ENCODE peak calls at places on chromosome 6, in five cellular contexts. One of them, this sample, is unnamed.

GRCh38 chr6:42195415-42195814 is 659 bp upstream of the GUCA1B start:
- DNase-seq in neural progenitor cell: no peak
- DNase-seq in tibial nerve: no peak
- DNase-seq in IMR-90: no peak
- DNase-seq in pancreas: no peak
- DNase-seq in this sample: no peak

GRCh38 chr6:158069800-158070195 is 88.1 kb downstream of the SYNJ2 start:
- DNase-seq in neural progenitor cell: no peak
- DNase-seq in IMR-90: peak; percentile 78
- DNase-seq in tibial nerve: no peak
- DNase-seq in pancreas: no peak
- DNase-seq in this sample: no peak

GRCh38 chr6:82617648-82618047 is 254.0 kb downstream of the TPBG start:
- DNase-seq in neural progenitor cell: no peak
- DNase-seq in pancreas: no peak
- DNase-seq in IMR-90: no peak
- DNase-seq in tibial nerve: no peak
- DNase-seq in this sample: no peak

GRCh38 chr6:133333852-133334251 is 92.7 kb downstream of the EYA4 start:
- DNase-seq in IMR-90: no peak
- DNase-seq in neural progenitor cell: no peak
- DNase-seq in pancreas: no peak
- DNase-seq in tibial nerve: no peak
- DNase-seq in this sample: no peak

GRCh38 chr6:89675949-89676753 is 37.6 kb upstream of the LYRM2 start:
- DNase-seq in neural progenitor cell: no peak
- DNase-seq in pancreas: no peak
- DNase-seq in tibial nerve: no peak
- DNase-seq in IMR-90: peak; percentile 84
- DNase-seq in this sample: no peak

GRCh38 chr6:111812080-111813038 is 60.9 kb downstream of the FYN start:
- DNase-seq in IMR-90: no peak
- DNase-seq in tibial nerve: no peak
- DNase-seq in pancreas: no peak
- DNase-seq in neural progenitor cell: no peak
- DNase-seq in this sample: no peak

GRCh38 chr6:1756472-1757129 is 146.9 kb downstream of the FOXC1 start:
- DNase-seq in IMR-90: no peak
- DNase-seq in pancreas: no peak
- DNase-seq in tibial nerve: no peak
- DNase-seq in neural progenitor cell: no peak
- DNase-seq in this sample: no peak

GRCh38 chr6:33707771-33708170 is 3.7 kb downstream of the UQCC2 start:
- DNase-seq in neural progenitor cell: no peak
- DNase-seq in tibial nerve: no peak
- DNase-seq in IMR-90: no peak
- DNase-seq in pancreas: no peak
- DNase-seq in this sample: no peak

GRCh38 chr6:73134588-73134987 is 90.7 kb downstream of the KHDC1L start:
- DNase-seq in pancreas: peak; percentile 18
- DNase-seq in IMR-90: peak; percentile 34
- DNase-seq in tibial nerve: no peak
- DNase-seq in neural progenitor cell: peak; percentile 87
- DNase-seq in this sample: no peak

GRCh38 chr6:138814179-138814834 is 18.4 kb downstream of the ECT2L start:
- DNase-seq in tibial nerve: no peak
- DNase-seq in IMR-90: no peak
- DNase-seq in neural progenitor cell: no peak
- DNase-seq in pancreas: no peak
- DNase-seq in this sample: no peak

GRCh38 chr6:42520786-42521607 is 42.8 kb upstream of the UBR2 start:
- DNase-seq in IMR-90: peak; percentile 80
- DNase-seq in tibial nerve: no peak
- DNase-seq in neural progenitor cell: no peak
- DNase-seq in pancreas: no peak
- DNase-seq in this sample: no peak

GRCh38 chr6:170135461-170135820 is 155.4 kb downstream of the DLL1 start:
- DNase-seq in pancreas: no peak
- DNase-seq in IMR-90: no peak
- DNase-seq in tibial nerve: no peak
- DNase-seq in neural progenitor cell: no peak
- DNase-seq in this sample: peak; percentile 11

GRCh38 chr6:142696689-142697088 is 248.3 kb downstream of the HIVEP2 start:
- DNase-seq in IMR-90: no peak
- DNase-seq in tibial nerve: no peak
- DNase-seq in neural progenitor cell: no peak
- DNase-seq in pancreas: peak; percentile 74
- DNase-seq in this sample: peak; percentile 77

GRCh38 chr6:109373333-109373732 is 8.9 kb downstream of the CD164 start:
- DNase-seq in IMR-90: no peak
- DNase-seq in neural progenitor cell: no peak
- DNase-seq in tibial nerve: no peak
- DNase-seq in pancreas: no peak
- DNase-seq in this sample: no peak

GRCh38 chr6:117615981-117616961 is 14.0 kb upstream of the GOPC start:
- DNase-seq in tibial nerve: no peak
- DNase-seq in pancreas: no peak
- DNase-seq in IMR-90: peak; percentile 11
- DNase-seq in neural progenitor cell: peak; percentile 39
- DNase-seq in this sample: no peak

GRCh38 chr6:14540276-14540675 is 422.7 kb downstream of the CD83 start:
- DNase-seq in neural progenitor cell: peak; percentile 15
- DNase-seq in tibial nerve: no peak
- DNase-seq in pancreas: no peak
- DNase-seq in IMR-90: peak; percentile 40
- DNase-seq in this sample: no peak

GRCh38 chr6:15266423-15266996 is 20.6 kb downstream of the JARID2 start:
- DNase-seq in neural progenitor cell: no peak
- DNase-seq in IMR-90: no peak
- DNase-seq in tibial nerve: no peak
- DNase-seq in pancreas: no peak
- DNase-seq in this sample: no peak

GRCh38 chr6:136586295-136586694 is 36.1 kb upstream of the MAP7 start:
- DNase-seq in pancreas: no peak
- DNase-seq in neural progenitor cell: no peak
- DNase-seq in IMR-90: peak; percentile 98
- DNase-seq in tibial nerve: no peak
- DNase-seq in this sample: no peak

GRCh38 chr6:12354499-12354898 is 64.3 kb downstream of the EDN1 start:
- DNase-seq in neural progenitor cell: peak; percentile 66
- DNase-seq in pancreas: no peak
- DNase-seq in tibial nerve: no peak
- DNase-seq in IMR-90: peak; percentile 47
- DNase-seq in this sample: peak; percentile 80

GRCh38 chr6:50842446-50842845 is 23.8 kb downstream of the TFAP2B start:
- DNase-seq in IMR-90: no peak
- DNase-seq in tibial nerve: no peak
- DNase-seq in neural progenitor cell: no peak
- DNase-seq in pancreas: no peak
- DNase-seq in this sample: no peak

GRCh38 chr6:157222201-157222981 is 100.9 kb downstream of the TMEM242 start:
- DNase-seq in tibial nerve: no peak
- DNase-seq in neural progenitor cell: no peak
- DNase-seq in pancreas: no peak
- DNase-seq in IMR-90: no peak
- DNase-seq in this sample: peak; percentile 63

GRCh38 chr6:44672086-44672485 is 284.6 kb downstream of the CDC5L start:
- DNase-seq in IMR-90: no peak
- DNase-seq in neural progenitor cell: no peak
- DNase-seq in tibial nerve: no peak
- DNase-seq in pancreas: no peak
- DNase-seq in this sample: no peak

GRCh38 chr6:87932361-87932760 is 115.3 kb upstream of the SPACA1 start:
- DNase-seq in pancreas: no peak
- DNase-seq in neural progenitor cell: no peak
- DNase-seq in IMR-90: no peak
- DNase-seq in tibial nerve: no peak
- DNase-seq in this sample: no peak

GRCh38 chr6:87700729-87701675 is 1.0 kb downstream of the AKIRIN2 start:
- DNase-seq in neural progenitor cell: peak; percentile 55
- DNase-seq in pancreas: peak; percentile 26
- DNase-seq in tibial nerve: no peak
- DNase-seq in IMR-90: peak; percentile 62
- DNase-seq in this sample: no peak

GRCh38 chr6:2450546-2450945 is 205.1 kb upstream of the GMDS start:
- DNase-seq in neural progenitor cell: no peak
- DNase-seq in IMR-90: no peak
- DNase-seq in tibial nerve: peak; percentile 28
- DNase-seq in pancreas: peak; percentile 45
- DNase-seq in this sample: no peak

DNA sequence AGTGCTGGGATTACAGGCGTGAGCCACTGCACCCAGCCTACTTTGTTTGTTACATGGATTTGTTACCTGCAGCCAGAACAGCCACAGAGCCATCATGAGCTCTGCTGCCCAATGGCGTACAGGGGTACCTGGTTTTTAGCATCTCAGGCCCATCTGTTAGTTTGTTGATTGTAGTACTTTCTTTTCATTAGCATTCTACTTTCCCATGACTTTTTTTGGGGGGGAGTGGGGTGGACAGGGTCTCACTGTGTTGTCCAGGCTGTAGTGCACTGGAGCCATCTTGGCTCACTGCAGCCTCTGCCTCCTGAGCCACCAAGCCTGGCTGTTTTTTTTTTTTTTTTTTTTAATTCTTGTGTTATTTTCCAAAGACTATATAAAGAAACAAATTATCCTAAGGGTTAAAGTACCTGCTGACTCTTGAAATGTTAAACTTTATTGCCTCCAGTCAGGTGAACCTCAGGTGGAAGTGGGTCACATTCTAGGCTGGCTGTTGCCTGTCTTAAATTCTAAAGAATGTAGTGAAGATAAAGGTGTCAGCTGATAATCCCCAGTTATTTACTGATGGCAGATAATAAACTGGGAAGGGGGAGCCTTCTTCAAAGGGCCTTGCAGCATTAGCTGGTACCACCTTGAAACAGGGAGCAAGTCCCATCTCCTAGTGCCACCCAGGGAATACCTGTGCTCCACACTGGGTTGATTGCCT is 15.2 kb downstream of the NEU1 start:
- DNase-seq in neural progenitor cell: no peak
- DNase-seq in pancreas: no peak
- DNase-seq in IMR-90: no peak
- DNase-seq in tibial nerve: no peak
- DNase-seq in this sample: no peak
- H3K36me3 ChIP-seq in neural progenitor cell: no peaks in the 10 kb centered on the region
- H3K36me3 ChIP-seq in pancreas: no peaks in the 10 kb centered on the region
- H3K36me3 ChIP-seq in IMR-90: no peaks in the 10 kb centered on the region
- H3K36me3 ChIP-seq in tibial nerve: no peaks in the 10 kb centered on the region
- H3K36me3 ChIP-seq in this sample: no peaks in the 10 kb centered on the region

GRCh38 chr6:167954151-167954550 is 43.3 kb upstream of the KIF25 start:
- DNase-seq in tibial nerve: no peak
- DNase-seq in pancreas: no peak
- DNase-seq in neural progenitor cell: no peak
- DNase-seq in IMR-90: no peak
- DNase-seq in this sample: no peak
- H3K36me3 ChIP-seq in tibial nerve: no peaks in the 10 kb centered on the region
- H3K36me3 ChIP-seq in pancreas: no peaks in the 10 kb centered on the region
- H3K36me3 ChIP-seq in neural progenitor cell: peaks cover 6% of the 10 kb centered on the region
- H3K36me3 ChIP-seq in IMR-90: peaks cover 16% of the 10 kb centered on the region
- H3K36me3 ChIP-seq in this sample: peaks cover 35% of the 10 kb centered on the region

DNA sequence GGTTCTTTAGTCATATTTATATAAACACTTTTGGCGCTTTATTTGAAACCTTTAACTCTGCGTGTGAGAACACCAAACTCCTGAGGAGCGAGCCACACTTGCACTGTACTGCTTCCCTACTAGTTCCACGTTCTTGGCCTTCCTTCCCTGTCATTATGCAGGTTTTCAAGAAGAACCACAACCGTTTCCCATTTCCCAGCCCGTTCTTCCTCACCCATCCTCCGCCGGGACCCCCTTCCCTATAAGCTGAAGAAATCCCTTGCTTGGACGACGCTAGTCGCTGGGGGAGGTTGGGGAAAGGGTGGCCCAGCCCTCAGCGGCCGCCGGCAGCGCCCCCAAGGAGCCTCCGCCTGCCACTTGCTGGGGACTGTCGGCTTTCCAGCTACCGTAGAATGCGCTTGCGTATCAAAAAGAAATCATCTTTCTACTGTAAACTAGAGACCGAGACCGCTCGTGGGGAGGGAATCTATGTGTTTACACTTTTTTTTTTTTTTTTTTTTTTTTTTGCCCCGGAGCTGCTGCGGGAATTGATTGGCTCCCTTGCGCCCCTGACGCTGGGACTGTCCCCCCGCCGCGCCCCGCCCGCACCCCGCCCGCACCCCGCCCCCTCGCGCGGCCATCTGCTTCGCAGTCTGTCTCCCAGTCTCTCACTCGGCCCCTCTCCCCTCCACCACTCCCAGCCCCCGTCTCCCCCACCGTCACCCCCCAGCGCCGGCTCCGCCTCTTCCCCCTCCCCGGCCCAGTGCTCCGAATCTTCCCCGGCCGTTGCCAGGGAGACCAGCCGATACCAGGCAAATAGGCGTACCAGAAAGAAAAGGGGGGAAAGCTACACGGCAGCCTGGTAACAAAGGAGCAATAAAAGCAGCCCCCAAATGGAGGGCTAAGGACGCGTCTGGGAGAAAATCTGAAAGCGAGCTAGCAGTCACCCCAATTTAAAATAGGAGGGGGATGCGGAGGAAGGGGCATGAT is 2.3 kb upstream of the MARCKS start:
- DNase-seq in pancreas: peak; percentile 94
- DNase-seq in IMR-90: peak; percentile 79
- DNase-seq in neural progenitor cell: peak; percentile 94
- DNase-seq in tibial nerve: peak; percentile 48
- DNase-seq in this sample: peak; percentile 82
- H3K36me3 ChIP-seq in pancreas: no peaks in the 10 kb centered on the region
- H3K36me3 ChIP-seq in IMR-90: peaks cover under 1% of the 10 kb centered on the region
- H3K36me3 ChIP-seq in neural progenitor cell: no peaks in the 10 kb centered on the region
- H3K36me3 ChIP-seq in tibial nerve: no peaks in the 10 kb centered on the region
- H3K36me3 ChIP-seq in this sample: no peaks in the 10 kb centered on the region

GRCh38 chr6:35068206-35068605 is 72.9 kb downstream of the TCP11 start:
- DNase-seq in pancreas: no peak
- DNase-seq in tibial nerve: no peak
- DNase-seq in neural progenitor cell: no peak
- DNase-seq in IMR-90: no peak
- DNase-seq in this sample: no peak

GRCh38 chr6:35068644-35069043 is 72.5 kb downstream of the TCP11 start:
- DNase-seq in neural progenitor cell: no peak
- DNase-seq in tibial nerve: no peak
- DNase-seq in pancreas: no peak
- DNase-seq in IMR-90: no peak
- DNase-seq in this sample: no peak

GRCh38 chr6:35069262-35069661 is 71.9 kb downstream of the TCP11 start:
- DNase-seq in pancreas: no peak
- DNase-seq in IMR-90: no peak
- DNase-seq in neural progenitor cell: no peak
- DNase-seq in tibial nerve: no peak
- DNase-seq in this sample: no peak

GRCh38 chr6:35071347-35071994 is 69.7 kb downstream of the TCP11 start:
- DNase-seq in IMR-90: no peak
- DNase-seq in neural progenitor cell: no peak
- DNase-seq in pancreas: no peak
- DNase-seq in tibial nerve: no peak
- DNase-seq in this sample: no peak

DNA sequence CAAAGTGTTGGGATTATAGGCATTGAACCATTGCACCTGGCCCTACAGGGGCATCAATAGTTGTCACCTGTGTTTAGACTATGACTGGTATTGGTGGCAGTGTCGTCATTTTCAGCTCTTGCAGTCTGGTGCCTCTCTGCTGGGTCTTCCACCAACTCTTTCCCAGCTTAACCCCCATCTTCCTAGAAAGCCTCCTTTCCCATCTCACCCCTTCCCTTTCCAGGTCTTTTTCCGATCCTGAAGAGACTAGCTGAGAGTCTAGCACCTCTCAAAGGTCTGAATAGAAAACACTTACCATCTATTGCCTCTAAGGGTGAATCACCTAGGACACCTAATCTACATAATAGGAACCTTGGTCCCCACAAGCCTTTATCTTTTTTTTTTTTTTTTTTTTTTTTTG is 71.0 kb downstream of the TCP11 start:
- DNase-seq in neural progenitor cell: no peak
- DNase-seq in pancreas: no peak
- DNase-seq in IMR-90: no peak
- DNase-seq in tibial nerve: no peak
- DNase-seq in this sample: no peak
- H3K36me3 ChIP-seq in neural progenitor cell: no peaks in the 10 kb centered on the region
- H3K36me3 ChIP-seq in pancreas: no peaks in the 10 kb centered on the region
- H3K36me3 ChIP-seq in IMR-90: peaks cover 12% of the 10 kb centered on the region
- H3K36me3 ChIP-seq in tibial nerve: no peaks in the 10 kb centered on the region
- H3K36me3 ChIP-seq in this sample: peaks cover 68% of the 10 kb centered on the region